ENCODE peak calls at places on chromosome 2, in six cellular contexts. J, K, C, L, V and N are unnamed samples.

GRCh38 chr2:100757621-100758394 is 62.1 kb upstream of the NPAS2 start:
- DNase-seq in J (no peak), K (no peak), C (no peak), L (no peak), V (no peak), N (no peak)

GRCh38 chr2:212711851-212712250 is 173.2 kb upstream of the ERBB4 start:
- DNase-seq in J (no peak), K (no peak), C (no peak), L (no peak), V (no peak), N (no peak)

GRCh38 chr2:48467637-48468036 is 62.3 kb upstream of the STON1 start:
- DNase-seq in J (no peak), K (no peak), C (no peak), L (no peak), V (no peak), N (no peak)

GRCh38 chr2:88924533-88924932 is 233.1 kb downstream of the RPIA start:
- DNase-seq in J (no peak), K (no peak), C (no peak), L (no peak), V (no peak), N (no peak)

GRCh38 chr2:158686166-158686792 is 108.8 kb upstream of the DAPL1 start:
- DNase-seq in J (peak), K (no peak), C (no peak), L (no peak), V (no peak), N (no peak)

GRCh38 chr2:15577071-15577706 is 14.5 kb upstream of the DDX1 start:
- DNase-seq in J (peak), K (peak), C (peak), L (peak), V (peak), N (peak)

GRCh38 chr2:222823183-222823915 is 37.5 kb upstream of the ACSL3 start:
- DNase-seq in J (no peak), K (no peak), C (no peak), L (no peak), V (no peak), N (no peak)

GRCh38 chr2:42142476-42143184 is 26.5 kb upstream of the EML4 start:
- DNase-seq in J (no peak), K (no peak), C (no peak), L (no peak), V (peak), N (no peak)

GRCh38 chr2:144156736-144157645 is 362.9 kb downstream of the ZEB2 start:
- DNase-seq in J (no peak), K (peak), C (no peak), L (peak), V (no peak), N (peak)

GRCh38 chr2:144162652-144163051 is 357.3 kb downstream of the ZEB2 start:
- DNase-seq in J (peak), K (peak), C (peak), L (peak), V (no peak), N (peak)

GRCh38 chr2:144161061-144161460 is 358.9 kb downstream of the ZEB2 start:
- DNase-seq in J (no peak), K (no peak), C (no peak), L (no peak), V (no peak), N (no peak)

GRCh38 chr2:144163592-144163991 is 356.3 kb downstream of the ZEB2 start:
- DNase-seq in J (no peak), K (no peak), C (no peak), L (no peak), V (no peak), N (no peak)

GRCh38 chr2:144159264-144159663 is 360.7 kb downstream of the ZEB2 start:
- DNase-seq in J (no peak), K (no peak), C (no peak), L (no peak), V (no peak), N (no peak)
- TF ChIP-seq CTCF in J (peak), K (peak), C (no peak), L (no peak), V (no peak), N (no peak)

GRCh38 chr2:232117413-232117812 is 155.9 kb downstream of the DIS3L2 start:
- DNase-seq in J (peak), K (no peak), C (no peak), L (no peak), V (no peak), N (no peak)
- TF ChIP-seq CTCF in J (peak), K (no peak), C (no peak), L (peak), V (no peak), N (no peak)

GRCh38 chr2:216222650-216223352 is 113.7 kb downstream of the XRCC5 start:
- DNase-seq in J (peak), K (peak), C (peak), L (peak), V (no peak), N (peak)
- TF ChIP-seq CTCF in J (peak), K (peak), C (peak), L (peak), V (peak), N (peak)

DNA sequence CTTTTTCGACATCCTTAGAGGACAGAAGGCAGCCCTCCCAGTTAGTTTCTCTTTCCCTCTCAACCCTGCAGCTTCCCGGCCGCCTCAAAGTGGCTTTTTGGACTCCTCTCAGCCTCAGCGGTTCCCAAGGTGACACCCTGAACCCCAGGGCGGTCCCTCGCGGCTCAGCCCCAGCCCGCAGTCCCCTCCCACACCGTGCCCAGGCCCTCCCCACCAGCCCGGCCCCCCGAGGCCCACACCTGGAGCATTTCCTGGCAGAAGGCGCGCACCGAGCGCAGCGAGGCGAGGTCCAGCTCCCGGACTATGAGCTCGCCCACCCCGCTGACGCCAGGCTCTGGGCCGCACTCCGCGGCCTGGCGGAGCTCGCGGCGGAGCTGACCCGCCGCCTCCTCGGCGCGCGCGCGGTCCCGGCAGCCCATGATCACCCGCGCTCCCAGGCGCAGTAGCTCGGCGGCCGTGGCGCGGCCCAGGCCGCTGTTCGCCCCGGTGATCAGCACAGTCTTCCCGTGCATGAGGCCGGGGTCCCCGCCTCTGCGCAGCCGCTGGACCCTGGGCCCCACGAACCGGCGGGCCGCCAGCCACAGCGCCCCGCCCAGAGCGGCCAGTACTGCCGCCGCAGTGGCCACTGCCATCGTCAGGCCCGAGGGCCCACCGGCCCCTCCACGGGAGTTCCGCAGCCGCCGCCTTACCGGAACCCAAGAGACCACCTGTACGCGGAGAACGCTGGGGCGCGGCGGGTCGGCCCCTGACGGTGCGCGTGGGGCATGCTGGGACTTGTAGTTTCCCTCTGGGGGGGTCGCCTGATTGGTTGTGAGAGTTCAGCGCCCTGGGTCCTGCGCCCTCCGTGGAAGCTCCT is at the start of gene RDH14:
- DNase-seq in J (peak), K (peak), C (peak), L (peak), V (peak), N (peak)
- TF ChIP-seq CTCF in J (peak), K (no peak), C (no peak), L (no peak), V (peak), N (no peak)

DNA sequence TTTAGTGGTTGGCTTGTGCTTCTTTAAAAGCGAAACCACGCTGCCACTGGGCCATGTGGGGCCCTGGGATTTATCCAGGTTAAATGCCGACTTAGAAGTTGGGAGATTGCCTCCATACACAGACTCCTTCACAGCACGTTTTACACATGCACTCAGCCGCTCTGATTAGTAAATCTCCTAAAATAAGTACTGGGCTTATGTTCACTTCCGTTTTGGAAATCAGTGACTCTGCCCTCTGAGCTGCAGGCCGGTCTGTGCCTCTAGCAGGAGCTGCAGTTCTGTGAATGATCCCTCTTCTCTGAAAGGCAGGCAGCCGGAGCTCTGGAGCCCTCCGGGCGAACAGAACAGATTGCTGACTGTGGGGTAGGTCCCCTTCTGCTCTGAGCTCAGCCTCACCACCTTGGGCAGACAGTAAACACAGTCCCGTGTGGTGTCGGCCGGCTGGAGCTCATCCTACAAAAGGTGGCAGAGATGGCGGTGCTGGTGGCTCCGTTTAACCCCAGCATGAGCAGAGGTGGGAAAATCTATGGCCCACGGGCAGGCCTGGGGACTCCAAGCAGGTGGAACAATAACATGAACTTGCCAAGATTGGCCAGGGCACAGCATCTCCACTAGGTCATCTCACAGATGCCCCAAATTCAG is 9.8 kb upstream of the RAB17 start:
- DNase-seq in J (no peak), K (no peak), C (peak), L (no peak), V (no peak), N (no peak)
- TF ChIP-seq CTCF in J (no peak), K (no peak), C (peak), L (no peak), V (peak), N (no peak)

GRCh38 chr2:220154243-220154642 is 526.8 kb downstream of the SLC4A3 start:
- DNase-seq in J (no peak), K (no peak), C (no peak), L (no peak), V (no peak), N (no peak)
- TF ChIP-seq CTCF in J (peak), K (no peak), C (no peak), L (no peak), V (no peak), N (no peak)

DNA sequence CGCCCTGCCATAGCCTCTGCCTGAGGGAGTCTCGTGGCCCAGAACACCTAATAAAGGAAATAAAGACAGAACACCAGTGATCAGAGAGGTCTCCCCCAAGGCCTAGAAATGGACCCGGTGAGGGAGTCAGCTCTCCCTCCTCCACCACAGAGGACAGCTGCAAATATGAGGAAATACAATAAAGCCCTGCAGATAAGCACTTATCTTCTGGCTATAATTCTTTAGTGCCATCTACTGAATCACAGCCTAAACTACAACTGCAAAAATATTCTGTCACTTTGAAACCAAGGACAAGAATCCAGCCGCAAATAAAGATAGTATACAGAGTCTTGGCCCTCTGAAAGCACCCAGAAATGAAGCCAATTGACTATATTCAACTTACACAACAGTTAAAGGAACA is 42.4 kb upstream of the TACR1 start:
- DNase-seq in J (no peak), K (peak), C (peak), L (no peak), V (no peak), N (no peak)
- TF ChIP-seq CTCF in J (peak), K (peak), C (peak), L (peak), V (no peak), N (peak)

GRCh38 chr2:85755122-85756027 is 1.6 kb downstream of the ATOH8 start:
- DNase-seq in J (peak), K (peak), C (no peak), L (no peak), V (peak), N (no peak)

GRCh38 chr2:85756195-85756594 is 2.4 kb downstream of the ATOH8 start:
- DNase-seq in J (no peak), K (no peak), C (no peak), L (no peak), V (peak), N (no peak)

GRCh38 chr2:85753035-85753524 is 711 bp upstream of the ATOH8 start:
- DNase-seq in J (peak), K (no peak), C (no peak), L (no peak), V (no peak), N (no peak)

GRCh38 chr2:85753525-85754312 is at the start of gene ATOH8:
- DNase-seq in J (peak), K (peak), C (peak), L (peak), V (peak), N (peak)

DNA sequence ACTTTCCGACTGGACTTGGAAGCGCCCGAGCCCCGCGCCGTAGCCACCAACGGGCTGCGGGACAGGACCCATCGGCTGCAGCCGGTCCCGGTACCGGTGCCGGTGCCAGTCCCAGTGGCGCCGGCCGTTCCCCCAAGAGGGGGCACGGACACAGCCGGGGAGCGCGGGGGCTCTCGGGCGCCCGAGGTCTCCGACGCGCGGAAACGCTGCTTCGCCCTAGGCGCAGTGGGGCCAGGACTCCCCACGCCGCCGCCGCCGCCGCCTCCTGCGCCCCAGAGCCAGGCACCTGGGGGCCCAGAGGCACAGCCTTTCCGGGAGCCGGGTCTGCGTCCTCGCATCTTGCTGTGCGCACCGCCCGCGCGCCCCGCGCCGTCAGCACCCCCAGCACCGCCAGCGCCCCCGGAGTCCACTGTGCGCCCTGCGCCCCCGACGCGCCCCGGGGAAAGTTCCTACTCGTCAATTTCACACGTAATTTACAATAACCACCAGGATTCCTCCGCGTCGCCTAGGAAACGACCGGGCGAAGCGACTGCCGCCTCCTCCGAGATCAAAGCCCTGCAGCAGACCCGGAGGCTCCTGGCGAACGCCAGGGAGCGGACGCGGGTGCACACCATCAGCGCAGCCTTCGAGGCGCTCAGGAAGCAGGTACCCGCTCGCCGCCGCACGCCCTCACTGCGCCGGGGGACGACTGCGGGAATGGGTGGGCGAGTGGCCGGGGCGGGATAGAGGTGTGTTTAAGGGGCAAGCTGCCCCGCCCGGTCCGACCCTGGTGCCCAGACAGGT is 713 bp downstream of the ATOH8 start:
- DNase-seq in J (peak), K (peak), C (peak), L (peak), V (peak), N (peak)
- TF ChIP-seq CTCF in J (peak), K (no peak), C (peak), L (no peak), V (peak), N (no peak)